ENCODE peak calls at places on chromosomes 5 and 9, in ten cellular contexts. One of them, this sample, is unnamed.

GRCh38 chr5:14534773-14535172 is 46.8 kb upstream of the OTULINL start:
- DNase-seq in Calu3: no peak
- DNase-seq in colonic mucosa: no peak
- DNase-seq in cardiac muscle cell: peak; percentile 53
- DNase-seq in uterus: no peak
- DNase-seq in tibial artery: no peak
- DNase-seq in heart right ventricle: no peak
- DNase-seq in cardiac fibroblast: peak; percentile 3
- DNase-seq in lower leg skin: peak; percentile 22
- DNase-seq in HFFc6: no peak
- DNase-seq in this sample: no peak

GRCh38 chr9:91949946-91950664 is at the start of gene ROR2:
- DNase-seq in Calu3: peak; percentile 66
- DNase-seq in colonic mucosa: peak; percentile 70
- DNase-seq in cardiac muscle cell: peak; percentile 88
- DNase-seq in uterus: peak; percentile 74
- DNase-seq in tibial artery: peak; percentile 73
- DNase-seq in heart right ventricle: peak; percentile 19
- DNase-seq in cardiac fibroblast: peak; percentile 86
- DNase-seq in lower leg skin: no peak
- DNase-seq in HFFc6: no peak
- DNase-seq in this sample: peak; percentile 43

GRCh38 chr9:5389109-5389732 is 48.5 kb downstream of the PLGRKT start:
- DNase-seq in Calu3: no peak
- DNase-seq in colonic mucosa: no peak
- DNase-seq in cardiac muscle cell: peak; percentile 86
- DNase-seq in uterus: no peak
- DNase-seq in tibial artery: no peak
- DNase-seq in heart right ventricle: no peak
- DNase-seq in cardiac fibroblast: peak; percentile 73
- DNase-seq in lower leg skin: no peak
- DNase-seq in HFFc6: peak; percentile 74
- DNase-seq in this sample: no peak

GRCh38 chr5:17309462-17309861 is 92.0 kb downstream of the BASP1 start:
- DNase-seq in Calu3: no peak
- DNase-seq in colonic mucosa: no peak
- DNase-seq in cardiac muscle cell: no peak
- DNase-seq in uterus: no peak
- DNase-seq in tibial artery: no peak
- DNase-seq in heart right ventricle: no peak
- DNase-seq in cardiac fibroblast: no peak
- DNase-seq in lower leg skin: no peak
- DNase-seq in HFFc6: no peak
- DNase-seq in this sample: no peak

GRCh38 chr9:28927711-28928110 is 1354.4 kb upstream of the C9orf72 start:
- DNase-seq in Calu3: no peak
- DNase-seq in colonic mucosa: no peak
- DNase-seq in cardiac muscle cell: no peak
- DNase-seq in uterus: no peak
- DNase-seq in tibial artery: no peak
- DNase-seq in heart right ventricle: no peak
- DNase-seq in cardiac fibroblast: no peak
- DNase-seq in lower leg skin: no peak
- DNase-seq in HFFc6: no peak
- DNase-seq in this sample: no peak

GRCh38 chr9:114247086-114247485 is 75.8 kb upstream of the ORM1 start:
- DNase-seq in Calu3: no peak
- DNase-seq in colonic mucosa: no peak
- DNase-seq in cardiac muscle cell: no peak
- DNase-seq in uterus: no peak
- DNase-seq in tibial artery: no peak
- DNase-seq in heart right ventricle: no peak
- DNase-seq in cardiac fibroblast: no peak
- DNase-seq in lower leg skin: no peak
- DNase-seq in HFFc6: no peak
- DNase-seq in this sample: no peak

GRCh38 chr9:10443805-10444204 is 169.0 kb downstream of the PTPRD start:
- DNase-seq in Calu3: no peak
- DNase-seq in colonic mucosa: no peak
- DNase-seq in cardiac muscle cell: no peak
- DNase-seq in uterus: no peak
- DNase-seq in tibial artery: no peak
- DNase-seq in heart right ventricle: no peak
- DNase-seq in cardiac fibroblast: no peak
- DNase-seq in lower leg skin: no peak
- DNase-seq in HFFc6: no peak
- DNase-seq in this sample: no peak

GRCh38 chr5:131462479-131462878 is 172.6 kb downstream of the RAPGEF6 start:
- DNase-seq in Calu3: no peak
- DNase-seq in colonic mucosa: no peak
- DNase-seq in cardiac muscle cell: no peak
- DNase-seq in uterus: no peak
- DNase-seq in tibial artery: no peak
- DNase-seq in heart right ventricle: no peak
- DNase-seq in cardiac fibroblast: no peak
- DNase-seq in lower leg skin: no peak
- DNase-seq in HFFc6: no peak
- DNase-seq in this sample: no peak

GRCh38 chr5:168305281-168305680 is 13.8 kb downstream of the WWC1 start:
- DNase-seq in Calu3: peak; percentile 58
- DNase-seq in colonic mucosa: no peak
- DNase-seq in cardiac muscle cell: no peak
- DNase-seq in uterus: no peak
- DNase-seq in tibial artery: no peak
- DNase-seq in heart right ventricle: no peak
- DNase-seq in cardiac fibroblast: no peak
- DNase-seq in lower leg skin: no peak
- DNase-seq in HFFc6: no peak
- DNase-seq in this sample: peak; percentile 37

GRCh38 chr5:41522193-41522786 is 11.9 kb upstream of the PLCXD3 start:
- DNase-seq in Calu3: no peak
- DNase-seq in colonic mucosa: no peak
- DNase-seq in cardiac muscle cell: no peak
- DNase-seq in uterus: no peak
- DNase-seq in tibial artery: no peak
- DNase-seq in heart right ventricle: no peak
- DNase-seq in cardiac fibroblast: no peak
- DNase-seq in lower leg skin: no peak
- DNase-seq in HFFc6: no peak
- DNase-seq in this sample: no peak

GRCh38 chr5:41526699-41527098 is 16.3 kb upstream of the PLCXD3 start:
- DNase-seq in Calu3: no peak
- DNase-seq in colonic mucosa: no peak
- DNase-seq in cardiac muscle cell: no peak
- DNase-seq in uterus: no peak
- DNase-seq in tibial artery: no peak
- DNase-seq in heart right ventricle: no peak
- DNase-seq in cardiac fibroblast: no peak
- DNase-seq in lower leg skin: no peak
- DNase-seq in HFFc6: no peak
- DNase-seq in this sample: no peak

GRCh38 chr5:41527201-41527779 is 16.9 kb upstream of the PLCXD3 start:
- DNase-seq in Calu3: peak; percentile 46
- DNase-seq in colonic mucosa: no peak
- DNase-seq in cardiac muscle cell: peak; percentile 99
- DNase-seq in uterus: no peak
- DNase-seq in tibial artery: peak; percentile 61
- DNase-seq in heart right ventricle: peak; percentile 71
- DNase-seq in cardiac fibroblast: peak; percentile 99
- DNase-seq in lower leg skin: no peak
- DNase-seq in HFFc6: peak; percentile 99
- DNase-seq in this sample: no peak

GRCh38 chr5:41519801-41520200 is 9.4 kb upstream of the PLCXD3 start:
- DNase-seq in Calu3: no peak
- DNase-seq in colonic mucosa: no peak
- DNase-seq in cardiac muscle cell: peak; percentile 29
- DNase-seq in uterus: no peak
- DNase-seq in tibial artery: no peak
- DNase-seq in heart right ventricle: no peak
- DNase-seq in cardiac fibroblast: no peak
- DNase-seq in lower leg skin: no peak
- DNase-seq in HFFc6: no peak
- DNase-seq in this sample: no peak

GRCh38 chr5:41524174-41524573 is 13.8 kb upstream of the PLCXD3 start:
- DNase-seq in Calu3: no peak
- DNase-seq in colonic mucosa: no peak
- DNase-seq in cardiac muscle cell: peak; percentile 25
- DNase-seq in uterus: no peak
- DNase-seq in tibial artery: no peak
- DNase-seq in heart right ventricle: no peak
- DNase-seq in cardiac fibroblast: no peak
- DNase-seq in lower leg skin: no peak
- DNase-seq in HFFc6: no peak
- DNase-seq in this sample: no peak
- TF ChIP-seq CTCF in Calu3: no peak
- TF ChIP-seq CTCF in colonic mucosa: no peak
- TF ChIP-seq CTCF in cardiac muscle cell: peak; percentile 39
- TF ChIP-seq CTCF in uterus: no peak
- TF ChIP-seq CTCF in tibial artery: no peak
- TF ChIP-seq CTCF in heart right ventricle: no peak
- TF ChIP-seq CTCF in cardiac fibroblast: peak; percentile 26
- TF ChIP-seq CTCF in lower leg skin: no peak
- TF ChIP-seq CTCF in HFFc6: peak; percentile 64
- TF ChIP-seq CTCF in this sample: peak; percentile 27

DNA sequence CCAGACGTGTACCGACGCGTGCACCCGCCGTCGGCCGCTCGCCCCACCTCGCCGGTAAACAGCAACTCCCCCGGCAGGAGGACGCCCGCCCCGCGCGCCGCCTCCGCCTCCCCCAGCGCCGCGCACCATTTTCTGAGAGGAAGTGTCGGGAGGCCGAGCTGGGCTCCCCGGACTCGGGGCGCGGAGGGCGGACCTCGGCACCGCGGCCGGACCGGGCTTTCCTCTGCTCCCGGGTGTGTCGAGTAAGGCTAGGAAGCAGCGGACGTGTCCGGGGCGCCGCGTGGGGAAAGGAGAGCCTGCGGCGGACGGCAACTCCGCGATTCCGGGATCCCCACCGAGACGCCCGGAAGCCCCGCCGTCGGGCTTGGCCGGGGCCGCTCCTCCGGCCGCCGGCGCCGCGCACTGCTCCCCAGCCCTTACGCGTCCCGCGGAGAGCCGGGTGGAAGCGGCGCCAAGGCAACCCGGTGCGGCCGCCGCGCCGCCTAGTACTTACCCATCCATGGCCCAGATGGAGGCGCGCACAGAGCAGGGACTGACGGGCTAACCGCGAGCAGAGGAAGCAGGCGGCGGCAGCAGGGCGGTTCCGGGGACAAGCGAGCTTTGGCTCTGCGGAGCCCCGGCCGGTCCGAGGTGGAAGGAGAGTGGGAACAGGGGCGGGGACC is at the start of gene PTBP3:
- DNase-seq in Calu3: peak; percentile 77
- DNase-seq in colonic mucosa: peak; percentile 88
- DNase-seq in cardiac muscle cell: peak; percentile 81
- DNase-seq in uterus: peak; percentile 69
- DNase-seq in tibial artery: peak; percentile 91
- DNase-seq in heart right ventricle: peak; percentile 77
- DNase-seq in cardiac fibroblast: peak; percentile 82
- DNase-seq in lower leg skin: peak; percentile 77
- DNase-seq in HFFc6: peak; percentile 60
- DNase-seq in this sample: peak; percentile 90
- TF ChIP-seq CTCF in Calu3: no peak
- TF ChIP-seq CTCF in colonic mucosa: no peak
- TF ChIP-seq CTCF in cardiac muscle cell: no peak
- TF ChIP-seq CTCF in uterus: no peak
- TF ChIP-seq CTCF in tibial artery: no peak
- TF ChIP-seq CTCF in heart right ventricle: no peak
- TF ChIP-seq CTCF in cardiac fibroblast: no peak
- TF ChIP-seq CTCF in lower leg skin: no peak
- TF ChIP-seq CTCF in HFFc6: no peak
- TF ChIP-seq CTCF in this sample: no peak

DNA sequence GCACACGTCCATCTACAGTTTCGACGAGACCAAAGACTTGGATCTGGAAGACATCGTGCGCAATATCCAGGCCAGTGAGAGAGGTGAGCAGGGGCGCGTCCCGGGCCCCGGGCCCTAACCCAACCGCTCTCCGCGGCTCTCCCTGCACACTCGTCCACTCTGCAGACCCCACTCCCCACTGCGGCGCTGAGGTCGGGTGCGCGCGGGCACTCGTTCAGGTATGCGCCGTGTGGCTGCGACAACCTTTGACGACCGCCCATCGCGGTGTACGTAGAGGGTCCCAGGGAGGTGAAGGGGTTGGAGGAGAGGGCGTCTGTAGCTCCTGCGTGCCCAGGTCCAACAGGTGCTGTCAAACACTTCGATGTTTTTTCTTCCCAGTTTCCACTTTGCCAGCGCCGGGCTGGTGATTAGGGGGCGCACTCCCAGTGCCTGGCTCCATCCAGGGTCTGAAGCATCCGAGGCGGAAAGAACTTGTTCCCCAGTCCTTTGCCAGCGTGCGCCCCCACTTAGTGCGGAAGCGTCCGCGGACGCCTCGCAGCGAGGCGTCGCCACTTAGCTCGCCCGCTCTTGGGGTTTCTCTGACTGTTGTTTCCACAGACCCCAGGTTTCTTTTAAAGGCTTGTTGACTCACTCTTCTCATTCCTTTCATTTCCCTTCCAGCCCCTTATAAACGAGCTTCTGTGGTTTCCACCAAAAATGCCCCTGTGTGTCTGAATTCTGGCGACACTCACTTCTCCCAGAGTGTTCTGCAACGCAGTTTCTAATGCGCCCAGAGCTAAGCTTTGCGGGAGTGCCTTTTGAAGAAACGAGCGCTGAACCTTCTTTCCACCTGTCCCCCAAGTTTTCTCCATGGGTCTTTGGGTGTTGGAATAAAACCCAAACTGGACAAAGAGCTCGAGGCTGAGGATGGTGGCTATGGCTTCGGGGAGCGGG is 1.6 kb downstream of the NPR3 start:
- DNase-seq in Calu3: no peak
- DNase-seq in colonic mucosa: no peak
- DNase-seq in cardiac muscle cell: peak; percentile 4
- DNase-seq in uterus: no peak
- DNase-seq in tibial artery: no peak
- DNase-seq in heart right ventricle: no peak
- DNase-seq in cardiac fibroblast: no peak
- DNase-seq in lower leg skin: no peak
- DNase-seq in HFFc6: peak; percentile 19
- DNase-seq in this sample: no peak
- TF ChIP-seq CTCF in Calu3: no peak
- TF ChIP-seq CTCF in colonic mucosa: no peak
- TF ChIP-seq CTCF in cardiac muscle cell: no peak
- TF ChIP-seq CTCF in uterus: no peak
- TF ChIP-seq CTCF in tibial artery: no peak
- TF ChIP-seq CTCF in heart right ventricle: no peak
- TF ChIP-seq CTCF in cardiac fibroblast: peak; percentile 12
- TF ChIP-seq CTCF in lower leg skin: no peak
- TF ChIP-seq CTCF in HFFc6: peak; percentile 72
- TF ChIP-seq CTCF in this sample: no peak

DNA sequence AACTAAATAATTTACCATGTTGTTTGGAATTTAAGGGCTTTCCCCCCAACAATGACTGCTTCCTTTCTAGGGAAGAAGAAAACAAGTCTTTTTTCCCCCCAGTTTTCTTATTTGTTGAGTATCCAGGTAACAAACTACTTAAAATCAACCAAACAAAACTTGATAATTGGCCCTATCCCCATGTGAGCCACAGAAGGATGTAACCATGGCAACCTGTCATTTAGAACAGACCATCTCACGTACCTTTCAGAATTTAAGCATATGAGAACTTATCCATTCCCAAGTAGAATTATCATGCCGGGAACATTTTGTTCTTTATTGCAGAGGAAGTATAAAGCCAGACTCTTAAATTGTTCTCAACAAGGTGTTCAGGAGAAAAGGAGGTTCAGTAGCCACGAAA is 392.3 kb downstream of the CETN3 start:
- DNase-seq in Calu3: no peak
- DNase-seq in colonic mucosa: no peak
- DNase-seq in cardiac muscle cell: no peak
- DNase-seq in uterus: no peak
- DNase-seq in tibial artery: no peak
- DNase-seq in heart right ventricle: no peak
- DNase-seq in cardiac fibroblast: no peak
- DNase-seq in lower leg skin: no peak
- DNase-seq in HFFc6: no peak
- DNase-seq in this sample: no peak
- TF ChIP-seq CTCF in Calu3: no peak
- TF ChIP-seq CTCF in colonic mucosa: no peak
- TF ChIP-seq CTCF in cardiac muscle cell: no peak
- TF ChIP-seq CTCF in uterus: no peak
- TF ChIP-seq CTCF in tibial artery: no peak
- TF ChIP-seq CTCF in heart right ventricle: no peak
- TF ChIP-seq CTCF in cardiac fibroblast: no peak
- TF ChIP-seq CTCF in lower leg skin: no peak
- TF ChIP-seq CTCF in HFFc6: no peak
- TF ChIP-seq CTCF in this sample: no peak